ENCODE peak calls at places on chromosomes 11 and 22, in seven cellular contexts. One of them, this sample, is unnamed.

GRCh38 chr22:46054091-46054877 is 77.3 kb upstream of the WNT7B start:
- DNase-seq in activated CD4-positive, CD25-positive, alpha-beta regulatory T cell: no peak
- DNase-seq in heart right ventricle: peak
- DNase-seq in activated T-cell treated with anti-CD3 and anti-CD28 coated beads, Interleukin-2, amount 50 U/mL, for 4 hours: no peak
- DNase-seq in NCI-H524 treated with DMSO at 0.1 percent for 48 hours: no peak
- DNase-seq in SK-N-MC: no peak
- DNase-seq in HCEC 1CT: peak
- DNase-seq in this sample: no peak

GRCh38 chr11:8370812-8371515 is 107.3 kb upstream of the LMO1 start:
- DNase-seq in activated CD4-positive, CD25-positive, alpha-beta regulatory T cell: no peak
- DNase-seq in heart right ventricle: no peak
- DNase-seq in activated T-cell treated with anti-CD3 and anti-CD28 coated beads, Interleukin-2, amount 50 U/mL, for 4 hours: no peak
- DNase-seq in NCI-H524 treated with DMSO at 0.1 percent for 48 hours: no peak
- DNase-seq in SK-N-MC: no peak
- DNase-seq in HCEC 1CT: no peak
- DNase-seq in this sample: no peak

GRCh38 chr11:94048310-94048709 is 27.2 kb downstream of the HEPHL1 start:
- DNase-seq in activated CD4-positive, CD25-positive, alpha-beta regulatory T cell: no peak
- DNase-seq in heart right ventricle: no peak
- DNase-seq in activated T-cell treated with anti-CD3 and anti-CD28 coated beads, Interleukin-2, amount 50 U/mL, for 4 hours: no peak
- DNase-seq in NCI-H524 treated with DMSO at 0.1 percent for 48 hours: no peak
- DNase-seq in SK-N-MC: no peak
- DNase-seq in HCEC 1CT: no peak
- DNase-seq in this sample: no peak

GRCh38 chr11:7571640-7572000 is 57.8 kb downstream of the PPFIBP2 start:
- DNase-seq in activated CD4-positive, CD25-positive, alpha-beta regulatory T cell: no peak
- DNase-seq in heart right ventricle: peak
- DNase-seq in activated T-cell treated with anti-CD3 and anti-CD28 coated beads, Interleukin-2, amount 50 U/mL, for 4 hours: no peak
- DNase-seq in NCI-H524 treated with DMSO at 0.1 percent for 48 hours: no peak
- DNase-seq in SK-N-MC: no peak
- DNase-seq in HCEC 1CT: peak
- DNase-seq in this sample: no peak

GRCh38 chr11:113894421-113894996 is 10.1 kb upstream of the HTR3B start:
- DNase-seq in activated CD4-positive, CD25-positive, alpha-beta regulatory T cell: no peak
- DNase-seq in heart right ventricle: peak
- DNase-seq in activated T-cell treated with anti-CD3 and anti-CD28 coated beads, Interleukin-2, amount 50 U/mL, for 4 hours: no peak
- DNase-seq in NCI-H524 treated with DMSO at 0.1 percent for 48 hours: no peak
- DNase-seq in SK-N-MC: no peak
- DNase-seq in HCEC 1CT: no peak
- DNase-seq in this sample: no peak

GRCh38 chr11:77214557-77214956 is 86.5 kb downstream of the MYO7A start:
- DNase-seq in activated CD4-positive, CD25-positive, alpha-beta regulatory T cell: no peak
- DNase-seq in heart right ventricle: no peak
- DNase-seq in activated T-cell treated with anti-CD3 and anti-CD28 coated beads, Interleukin-2, amount 50 U/mL, for 4 hours: no peak
- DNase-seq in NCI-H524 treated with DMSO at 0.1 percent for 48 hours: no peak
- DNase-seq in SK-N-MC: no peak
- DNase-seq in HCEC 1CT: no peak
- DNase-seq in this sample: no peak

GRCh38 chr11:123020968-123021367 is 39.3 kb upstream of the BSX start:
- DNase-seq in activated CD4-positive, CD25-positive, alpha-beta regulatory T cell: no peak
- DNase-seq in heart right ventricle: no peak
- DNase-seq in activated T-cell treated with anti-CD3 and anti-CD28 coated beads, Interleukin-2, amount 50 U/mL, for 4 hours: peak
- DNase-seq in NCI-H524 treated with DMSO at 0.1 percent for 48 hours: no peak
- DNase-seq in SK-N-MC: peak
- DNase-seq in HCEC 1CT: peak
- DNase-seq in this sample: peak

GRCh38 chr11:87203907-87204602 is 166.3 kb downstream of the TMEM135 start:
- DNase-seq in activated CD4-positive, CD25-positive, alpha-beta regulatory T cell: no peak
- DNase-seq in heart right ventricle: no peak
- DNase-seq in activated T-cell treated with anti-CD3 and anti-CD28 coated beads, Interleukin-2, amount 50 U/mL, for 4 hours: no peak
- DNase-seq in NCI-H524 treated with DMSO at 0.1 percent for 48 hours: no peak
- DNase-seq in SK-N-MC: no peak
- DNase-seq in HCEC 1CT: no peak
- DNase-seq in this sample: no peak

GRCh38 chr22:42434283-42434682 is 2.1 kb upstream of the NFAM1 start:
- DNase-seq in activated CD4-positive, CD25-positive, alpha-beta regulatory T cell: no peak
- DNase-seq in heart right ventricle: no peak
- DNase-seq in activated T-cell treated with anti-CD3 and anti-CD28 coated beads, Interleukin-2, amount 50 U/mL, for 4 hours: no peak
- DNase-seq in NCI-H524 treated with DMSO at 0.1 percent for 48 hours: no peak
- DNase-seq in SK-N-MC: no peak
- DNase-seq in HCEC 1CT: no peak
- DNase-seq in this sample: no peak

GRCh38 chr22:36763576-36763975 is 12.3 kb downstream of the IFT27 start:
- DNase-seq in activated CD4-positive, CD25-positive, alpha-beta regulatory T cell: no peak
- DNase-seq in heart right ventricle: no peak
- DNase-seq in activated T-cell treated with anti-CD3 and anti-CD28 coated beads, Interleukin-2, amount 50 U/mL, for 4 hours: no peak
- DNase-seq in NCI-H524 treated with DMSO at 0.1 percent for 48 hours: no peak
- DNase-seq in SK-N-MC: no peak
- DNase-seq in HCEC 1CT: no peak
- DNase-seq in this sample: no peak

GRCh38 chr22:35972559-35972958 is 56.1 kb downstream of the RBFOX2 start:
- DNase-seq in activated CD4-positive, CD25-positive, alpha-beta regulatory T cell: no peak
- DNase-seq in heart right ventricle: no peak
- DNase-seq in activated T-cell treated with anti-CD3 and anti-CD28 coated beads, Interleukin-2, amount 50 U/mL, for 4 hours: no peak
- DNase-seq in NCI-H524 treated with DMSO at 0.1 percent for 48 hours: no peak
- DNase-seq in SK-N-MC: no peak
- DNase-seq in HCEC 1CT: no peak
- DNase-seq in this sample: no peak

GRCh38 chr11:134338654-134339053 is 6.9 kb downstream of the GLB1L2 start:
- DNase-seq in activated CD4-positive, CD25-positive, alpha-beta regulatory T cell: no peak
- DNase-seq in heart right ventricle: no peak
- DNase-seq in activated T-cell treated with anti-CD3 and anti-CD28 coated beads, Interleukin-2, amount 50 U/mL, for 4 hours: no peak
- DNase-seq in NCI-H524 treated with DMSO at 0.1 percent for 48 hours: no peak
- DNase-seq in SK-N-MC: no peak
- DNase-seq in HCEC 1CT: no peak
- DNase-seq in this sample: no peak

GRCh38 chr22:50046481-50047245 is 11.4 kb downstream of the TTLL8 start:
- DNase-seq in activated CD4-positive, CD25-positive, alpha-beta regulatory T cell: no peak
- DNase-seq in heart right ventricle: no peak
- DNase-seq in activated T-cell treated with anti-CD3 and anti-CD28 coated beads, Interleukin-2, amount 50 U/mL, for 4 hours: no peak
- DNase-seq in NCI-H524 treated with DMSO at 0.1 percent for 48 hours: no peak
- DNase-seq in SK-N-MC: no peak
- DNase-seq in HCEC 1CT: no peak
- DNase-seq in this sample: no peak

GRCh38 chr11:102974552-102975280 is 19.2 kb upstream of the MMP13 start:
- DNase-seq in activated CD4-positive, CD25-positive, alpha-beta regulatory T cell: no peak
- DNase-seq in heart right ventricle: no peak
- DNase-seq in activated T-cell treated with anti-CD3 and anti-CD28 coated beads, Interleukin-2, amount 50 U/mL, for 4 hours: no peak
- DNase-seq in NCI-H524 treated with DMSO at 0.1 percent for 48 hours: no peak
- DNase-seq in SK-N-MC: no peak
- DNase-seq in HCEC 1CT: peak
- DNase-seq in this sample: no peak